ENCODE peak calls at places on chromosomes 11 and 22, in six cellular contexts. A, L, T, I, G and O are unnamed samples.

GRCh38 chr11:114243461-114244372 is 52.5 kb upstream of the NNMT start:
- DNase-seq in A (no peak), L (no peak), T (no peak), I (no peak), G (no peak), O (no peak)

GRCh38 chr22:36853407-36854099 is 7.3 kb upstream of the NCF4 start:
- DNase-seq in A (peak; percentile 47), L (peak; percentile 40), T (peak; percentile 70), I (peak; percentile 89), G (peak; percentile 62), O (peak; percentile 83)

GRCh38 chr22:45194686-45195085 is 31.0 kb downstream of the NUP50 start:
- DNase-seq in A (no peak), L (no peak), T (no peak), I (peak; percentile 59), G (no peak), O (no peak)

GRCh38 chr22:32788884-32789624 is 12.5 kb upstream of the TIMP3 start:
- DNase-seq in A (peak; percentile 65), L (no peak), T (no peak), I (peak; percentile 80), G (no peak), O (no peak)

GRCh38 chr11:122633219-122633829 is 22.2 kb upstream of the UBASH3B start:
- DNase-seq in A (no peak), L (no peak), T (peak; percentile 49), I (no peak), G (peak; percentile 85), O (no peak)

GRCh38 chr11:110759972-110760381 is 47.7 kb upstream of the ARHGAP20 start:
- DNase-seq in A (no peak), L (no peak), T (no peak), I (no peak), G (no peak), O (no peak)

GRCh38 chr11:47587733-47588326 is 1.4 kb downstream of the FAM180B start:
- DNase-seq in A (no peak), L (no peak), T (no peak), I (peak; percentile 80), G (no peak), O (no peak)

GRCh38 chr11:33907419-33907818 is 15.5 kb upstream of the LMO2 start:
- DNase-seq in A (no peak), L (no peak), T (no peak), I (no peak), G (no peak), O (peak; percentile 63)

GRCh38 chr11:27557223-27557622 is 50.7 kb upstream of the LIN7C start:
- DNase-seq in A (no peak), L (no peak), T (no peak), I (no peak), G (no peak), O (no peak)

GRCh38 chr22:36914383-36914752 is 940 bp downstream of the CSF2RB start:
- DNase-seq in A (no peak), L (no peak), T (no peak), I (no peak), G (no peak), O (no peak)

GRCh38 chr11:102085864-102086551 is 24.2 kb upstream of the YAP1 start:
- DNase-seq in A (no peak), L (peak; percentile 35), T (no peak), I (no peak), G (peak; percentile 86), O (no peak)

GRCh38 chr22:24768537-24769374 is 5.8 kb downstream of the PIWIL3 start:
- DNase-seq in A (peak; percentile 81), L (peak; percentile 54), T (peak; percentile 85), I (no peak), G (peak; percentile 68), O (peak; percentile 75)

DNA sequence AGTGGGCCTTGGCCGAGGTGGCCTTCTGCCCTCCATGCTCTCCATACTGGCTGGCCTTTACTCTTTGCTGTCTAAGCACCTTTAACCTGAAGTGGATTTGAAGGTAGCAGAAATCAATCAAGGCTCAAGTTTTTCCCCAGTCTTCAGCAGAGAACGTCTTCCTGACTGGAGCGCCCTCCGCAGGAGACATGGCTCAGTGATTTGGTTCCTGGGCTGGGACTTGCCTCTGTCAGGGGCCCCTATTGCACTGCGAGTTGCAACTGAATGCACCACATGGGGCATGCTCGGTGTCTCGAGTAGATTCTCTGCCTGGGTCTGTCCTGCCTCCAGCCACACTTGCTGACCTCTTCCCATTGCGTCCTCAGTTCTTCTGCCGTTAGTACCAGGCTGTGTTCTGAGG is 79.6 kb downstream of the BMAL1 start:
- DNase-seq in A (no peak), L (no peak), T (no peak), I (no peak), G (no peak), O (no peak)
- H3K27me3 ChIP-seq in A (no peaks in the 10 kb centered on the region), L (no peaks in the 10 kb centered on the region), T (no peaks in the 10 kb centered on the region), I (no peaks in the 10 kb centered on the region), G (no peaks in the 10 kb centered on the region), O (no peaks in the 10 kb centered on the region)

DNA sequence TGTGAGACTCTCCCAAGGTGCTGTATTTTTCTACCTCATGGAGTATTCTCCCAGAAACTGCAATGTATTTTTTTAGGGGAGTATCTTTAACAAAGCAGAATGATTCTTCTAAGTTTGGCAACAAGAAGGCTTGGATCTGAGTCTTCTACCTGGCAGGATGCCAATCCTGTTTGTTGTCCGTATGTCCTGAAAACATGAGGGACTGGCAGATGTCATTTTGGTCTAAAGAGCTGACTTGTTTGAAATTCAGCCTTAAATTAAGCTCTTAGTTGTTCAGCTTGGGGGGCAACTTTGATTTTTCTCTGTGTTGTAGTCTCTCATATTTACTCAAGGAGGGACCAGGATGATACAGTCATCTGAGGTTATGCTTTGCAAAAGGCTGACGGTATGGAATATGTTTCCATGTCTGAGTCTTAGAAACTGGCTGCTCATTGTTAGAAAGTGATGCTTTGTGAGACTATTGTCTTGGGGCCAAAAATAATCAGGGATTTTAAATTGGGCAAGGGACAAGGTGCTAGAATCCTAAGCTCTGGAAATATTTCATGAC is 9.3 kb downstream of the MRPL16 start:
- DNase-seq in A (no peak), L (no peak), T (no peak), I (no peak), G (peak; percentile 74), O (no peak)
- H3K27ac ChIP-seq in A (no peak overlapping the region), L (no peak overlapping the region), T (peak overlapping the region; percentile 43), I (no peak overlapping the region), G (peak overlapping the region; percentile 74), O (peak overlapping the region; percentile 31)

GRCh38 chr11:1676254-1676740 is 20.7 kb upstream of the KRTAP5-6 start:
- DNase-seq in A (no peak), L (no peak), T (no peak), I (no peak), G (no peak), O (no peak)

GRCh38 chr11:1674194-1674878 is 22.7 kb upstream of the KRTAP5-6 start:
- DNase-seq in A (no peak), L (no peak), T (no peak), I (no peak), G (no peak), O (no peak)

GRCh38 chr11:1673841-1674193 is 23.2 kb upstream of the KRTAP5-6 start:
- DNase-seq in A (no peak), L (no peak), T (no peak), I (no peak), G (no peak), O (no peak)

GRCh38 chr11:1675536-1676253 is 21.3 kb upstream of the KRTAP5-6 start:
- DNase-seq in A (no peak), L (no peak), T (no peak), I (no peak), G (no peak), O (no peak)

GRCh38 chr11:1674879-1675235 is 22.1 kb upstream of the KRTAP5-6 start:
- DNase-seq in A (no peak), L (no peak), T (no peak), I (no peak), G (no peak), O (no peak)
- H3K27me3 ChIP-seq in A (no peaks in the 10 kb centered on the region), L (peaks cover 42% of the 10 kb centered on the region), T (no peaks in the 10 kb centered on the region), I (no peaks in the 10 kb centered on the region), G (peaks cover 58% of the 10 kb centered on the region), O (peaks cover 70% of the 10 kb centered on the region)

GRCh38 chr11:127677813-127678212 is 677.2 kb upstream of the KIRREL3 start:
- DNase-seq in A (no peak), L (no peak), T (no peak), I (no peak), G (no peak), O (no peak)
- H3K27ac ChIP-seq in A (no peak overlapping the region), L (no peak overlapping the region), T (no peak overlapping the region), I (no peak overlapping the region), G (no peak overlapping the region), O (no peak overlapping the region)